ENCODE peak calls at places on chromosome 19, in four cellular contexts. V, T, Z and X are unnamed samples.

GRCh38 chr19:1082928-1083816 is 12.0 kb downstream of the POLR2E start:
- DNase-seq in V (no peak), T (no peak), Z (no peak), X (no peak)

GRCh38 chr19:6062274-6062673 is 48.0 kb downstream of the RFX2 start:
- DNase-seq in V (no peak), T (no peak), Z (peak; percentile 45), X (no peak)

GRCh38 chr19:35153701-35154534 is 617 bp upstream of the FXYD5 start:
- DNase-seq in V (no peak), T (peak; percentile 84), Z (peak; percentile 75), X (peak; percentile 58)

GRCh38 chr19:4369109-4369887 is 25.9 kb downstream of the MPND start:
- DNase-seq in V (peak; percentile 90), T (peak; percentile 55), Z (peak; percentile 63), X (no peak)

GRCh38 chr19:44809856-44810554 is 1.1 kb downstream of the BCAM start:
- DNase-seq in V (no peak), T (no peak), Z (no peak), X (no peak)

GRCh38 chr19:40530091-40530901 is 46.4 kb upstream of the SHKBP1 start:
- DNase-seq in V (no peak), T (peak; percentile 92), Z (peak; percentile 24), X (no peak)

GRCh38 chr19:47231215-47232054 is 436 bp upstream of the BBC3 start:
- DNase-seq in V (peak; percentile 54), T (peak; percentile 86), Z (peak; percentile 93), X (peak; percentile 52)

GRCh38 chr19:18385675-18386542 is at the start of gene GDF15:
- DNase-seq in V (no peak), T (peak; percentile 90), Z (peak; percentile 78), X (peak; percentile 50)

GRCh38 chr19:30447276-30447870 is 75.2 kb downstream of the ZNF536 start:
- DNase-seq in V (no peak), T (no peak), Z (peak; percentile 51), X (no peak)

GRCh38 chr19:42280761-42281174 is 11.7 kb downstream of the CIC start:
- DNase-seq in V (no peak), T (no peak), Z (peak; percentile 77), X (no peak)

GRCh38 chr19:16361254-16361653 is 36.6 kb downstream of the KLF2 start:
- DNase-seq in V (no peak), T (no peak), Z (peak; percentile 57), X (no peak)

GRCh38 chr19:8307400-8307964 is 676 bp downstream of the CD320 start:
- DNase-seq in V (no peak), T (no peak), Z (peak; percentile 42), X (peak; percentile 42)

GRCh38 chr19:48111280-48111679 is 663 bp upstream of the PLA2G4C start:
- DNase-seq in V (no peak), T (no peak), Z (no peak), X (no peak)

GRCh38 chr19:12786950-12787349 is 4.3 kb upstream of the JUNB start:
- DNase-seq in V (no peak), T (no peak), Z (no peak), X (no peak)

GRCh38 chr19:30328096-30328495 is 44.1 kb upstream of the ZNF536 start:
- DNase-seq in V (no peak), T (no peak), Z (no peak), X (no peak)

GRCh38 chr19:35446194-35446593 is 1.9 kb upstream of the FFAR2 start:
- DNase-seq in V (no peak), T (no peak), Z (no peak), X (no peak)

GRCh38 chr19:1789282-1790020 is 22.6 kb downstream of the ATP8B3 start:
- DNase-seq in V (no peak), T (no peak), Z (peak; percentile 17), X (peak; percentile 14)

GRCh38 chr19:58513694-58514563 is 2.1 kb upstream of the SLC27A5 start:
- DNase-seq in V (peak; percentile 85), T (peak; percentile 97), Z (peak; percentile 85), X (peak; percentile 87)

GRCh38 chr19:11418518-11419506 is at the start of gene RGL3:
- DNase-seq in V (no peak), T (peak; percentile 90), Z (peak; percentile 47), X (peak; percentile 33)

GRCh38 chr19:17118957-17119356 is 43.4 kb downstream of the MYO9B start:
- DNase-seq in V (no peak), T (no peak), Z (no peak), X (no peak)

GRCh38 chr19:30169196-30169900 is 202.8 kb upstream of the ZNF536 start:
- DNase-seq in V (no peak), T (no peak), Z (no peak), X (no peak)

GRCh38 chr19:35006342-35006998 is 6.3 kb downstream of the GRAMD1A start:
- DNase-seq in V (no peak), T (no peak), Z (peak; percentile 23), X (peak; percentile 93)

GRCh38 chr19:18894254-18895037 is 1.5 kb downstream of the CERS1 start:
- DNase-seq in V (no peak), T (peak; percentile 64), Z (peak; percentile 44), X (no peak)

GRCh38 chr19:10565028-10565566 is 713 bp downstream of the KRI1 start:
- DNase-seq in V (no peak), T (no peak), Z (peak; percentile 77), X (peak; percentile 35)

GRCh38 chr19:44617481-44617880 is 4.1 kb downstream of the IGSF23 start:
- DNase-seq in V (no peak), T (no peak), Z (no peak), X (no peak)

GRCh38 chr19:51552608-51552995 is 18.5 kb upstream of the ZNF175 start:
- DNase-seq in V (no peak), T (no peak), Z (no peak), X (no peak)

GRCh38 chr19:310781-311496 is 19.7 kb upstream of the PLPP2 start:
- DNase-seq in V (no peak), T (no peak), Z (no peak), X (no peak)

GRCh38 chr19:15108845-15109767 is 1.9 kb downstream of the SYDE1 start:
- DNase-seq in V (no peak), T (no peak), Z (no peak), X (no peak)

GRCh38 chr19:35797663-35798062 is 15.0 kb downstream of the PRODH2 start:
- DNase-seq in V (no peak), T (peak; percentile 82), Z (no peak), X (no peak)

GRCh38 chr19:47098608-47099007 is 15.0 kb downstream of the ZC3H4 start:
- DNase-seq in V (no peak), T (no peak), Z (no peak), X (no peak)

GRCh38 chr19:50417850-50418185 is 920 bp upstream of the SPIB start:
- DNase-seq in V (no peak), T (no peak), Z (no peak), X (no peak)

GRCh38 chr19:50417138-50417849 is 1.4 kb upstream of the SPIB start:
- DNase-seq in V (no peak), T (no peak), Z (no peak), X (peak; percentile 27)

GRCh38 chr19:50419022-50419579 is 363 bp downstream of the SPIB start:
- DNase-seq in V (no peak), T (no peak), Z (no peak), X (no peak)

GRCh38 chr19:50419580-50420035 is 870 bp downstream of the SPIB start:
- DNase-seq in V (no peak), T (peak; percentile 75), Z (no peak), X (no peak)

GRCh38 chr19:50418186-50419021 is at the start of gene SPIB:
- DNase-seq in V (no peak), T (no peak), Z (no peak), X (no peak)
- H2AFZ ChIP-seq in V (peak within 1 kb of the TSS; percentile 31), T (peak within 1 kb of the TSS; percentile 55), Z (no peak within 1 kb of the TSS), X (no peak within 1 kb of the TSS)

GRCh38 chr19:55352746-55353145 is 1.8 kb downstream of the COX6B2 start:
- DNase-seq in V (no peak), T (no peak), Z (no peak), X (no peak)

GRCh38 chr19:55354698-55355212 is at the start of gene COX6B2:
- DNase-seq in V (no peak), T (no peak), Z (no peak), X (no peak)

GRCh38 chr19:55353356-55353802 is 1.1 kb downstream of the COX6B2 start:
- DNase-seq in V (no peak), T (no peak), Z (no peak), X (peak; percentile 39)

GRCh38 chr19:55355213-55355821 is 798 bp upstream of the COX6B2 start:
- DNase-seq in V (no peak), T (no peak), Z (no peak), X (peak; percentile 66)

DNA sequence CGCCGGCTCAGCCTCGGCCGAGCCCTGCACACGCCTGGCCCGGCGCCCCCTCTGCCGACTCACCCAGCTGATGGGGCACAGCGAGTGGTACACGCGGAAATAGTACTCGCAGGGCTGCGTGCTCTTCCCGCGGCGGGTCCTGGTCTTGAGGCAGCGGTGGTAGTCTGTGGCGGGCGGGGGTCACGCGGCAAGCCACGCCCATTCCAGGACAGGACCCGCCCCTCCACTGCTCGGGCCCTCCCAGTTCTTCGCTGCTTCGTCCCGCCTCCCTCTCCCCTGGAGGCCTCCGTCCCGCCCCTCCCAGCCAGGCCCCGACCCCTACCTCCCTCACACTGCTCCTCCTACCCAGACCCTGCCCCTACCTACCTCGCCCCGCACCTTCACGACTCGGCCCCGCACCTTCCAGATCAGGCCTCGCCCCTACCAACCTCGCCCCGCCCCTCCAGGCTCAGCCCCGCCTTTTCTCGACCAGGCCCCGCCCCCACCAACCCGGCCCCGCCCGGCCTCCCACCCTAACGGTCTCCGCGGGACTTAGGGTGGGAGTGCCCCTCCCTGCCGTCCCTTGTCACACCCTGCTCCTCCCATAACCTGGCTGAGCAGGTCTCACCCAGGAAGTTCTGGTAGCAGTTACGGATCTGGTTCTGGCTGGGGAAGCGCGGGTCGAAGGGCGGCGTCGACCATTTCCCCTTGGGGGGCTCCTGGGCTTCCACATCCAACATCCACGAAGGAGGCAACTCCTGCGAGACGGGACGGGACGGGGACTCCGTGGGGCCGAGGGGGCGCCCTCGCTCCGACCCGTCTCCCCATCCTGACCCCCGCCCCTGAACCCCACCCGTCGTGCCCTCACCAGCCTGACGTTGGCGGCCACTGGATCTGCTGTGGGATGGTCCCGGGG is 469 bp downstream of the COX6B2 start:
- DNase-seq in V (no peak), T (peak; percentile 92), Z (peak; percentile 78), X (peak; percentile 65)
- H2AFZ ChIP-seq in V (peak overlapping the region; percentile 29), T (no peak overlapping the region), Z (peak overlapping the region; percentile 54), X (peak overlapping the region; percentile 70)

DNA sequence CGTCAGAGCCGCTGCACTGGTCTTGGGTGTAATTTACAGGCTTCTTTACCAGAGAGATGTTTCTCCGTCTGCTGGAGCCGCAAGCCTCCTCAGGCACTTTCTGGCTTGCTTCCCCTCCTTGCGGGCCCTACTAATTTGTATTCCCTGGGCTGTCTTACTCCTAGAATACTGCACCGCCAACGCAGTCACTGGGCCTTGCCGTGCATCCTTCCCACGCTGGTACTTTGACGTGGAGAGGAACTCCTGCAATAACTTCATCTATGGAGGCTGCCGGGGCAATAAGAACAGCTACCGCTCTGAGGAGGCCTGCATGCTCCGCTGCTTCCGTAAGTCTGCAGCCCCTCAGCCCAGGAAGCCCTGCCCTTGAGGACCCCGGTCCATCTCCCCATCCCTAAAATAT is 14.1 kb upstream of the C19orf33 start:
- DNase-seq in V (no peak), T (no peak), Z (no peak), X (no peak)
- H2AFZ ChIP-seq in V (no peak overlapping the region), T (no peak overlapping the region), Z (no peak overlapping the region), X (no peak overlapping the region)

DNA sequence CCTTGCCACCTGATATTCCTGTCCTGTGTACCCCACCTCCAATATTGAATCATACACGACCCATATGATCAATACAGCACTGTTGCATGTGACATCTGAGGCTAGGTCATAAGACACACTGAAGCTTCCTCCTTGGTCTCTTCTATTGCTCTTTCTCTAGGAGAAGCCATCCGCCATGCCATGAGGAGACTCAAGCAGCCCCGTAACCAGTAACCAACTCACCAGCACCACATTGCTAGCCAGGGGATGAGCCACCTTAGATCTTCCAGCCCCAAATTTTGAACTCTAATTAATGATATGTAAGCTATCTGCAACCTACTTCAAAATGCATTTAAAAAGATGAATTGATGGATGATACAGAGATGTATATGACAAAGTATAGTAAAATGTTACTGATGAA is 28.6 kb downstream of the ZNF557 start:
- DNase-seq in V (no peak), T (no peak), Z (no peak), X (no peak)
- H2AFZ ChIP-seq in V (peak overlapping the region; percentile 85), T (no peak overlapping the region), Z (peak overlapping the region; percentile 87), X (peak overlapping the region; percentile 82)